ENCODE peak calls at places on chromosome 13, in eight cellular contexts. H, J, U, Y, N, R, L and X are unnamed samples.
A peak's percentile ranks its signal among the peaks of the same experiment; 100 is the strongest.

GRCh38 chr13:55563267-55563666 is 1577.5 kb upstream of the PRR20A start:
- DNase-seq in Y (no peak), U (no peak), N (no peak), R (no peak), L (no peak), H (no peak), J (no peak), X (no peak)

GRCh38 chr13:113930711-113931637 is 42.9 kb downstream of the C13orf46 start:
- DNase-seq in L (no peak), N (peak; percentile 30), U (no peak), R (peak; percentile 14), H (peak; percentile 60), Y (no peak), J (no peak), X (peak; percentile 77)

GRCh38 chr13:30739646-30740642 is 4.6 kb downstream of the ALOX5AP start:
- DNase-seq in L (no peak), R (no peak), Y (peak; percentile 99), H (no peak), N (no peak), U (peak; percentile 17), J (no peak), X (peak; percentile 49)

GRCh38 chr13:39023316-39023715 is 14.6 kb downstream of the PROSER1 start:
- DNase-seq in L (no peak), N (no peak), Y (no peak), R (no peak), U (no peak), J (peak; percentile 6), H (no peak), X (no peak)

GRCh38 chr13:42548731-42549554 is 25.0 kb upstream of the TNFSF11 start:
- DNase-seq in N (no peak), H (peak; percentile 66), J (no peak), L (no peak), R (no peak), Y (peak; percentile 25), U (no peak), X (no peak)

GRCh38 chr13:23678768-23679167 is 108.6 kb downstream of the TNFRSF19 start:
- DNase-seq in N (no peak), L (peak; percentile 20), R (no peak), Y (peak; percentile 15), U (no peak), J (no peak), H (no peak), X (no peak)

GRCh38 chr13:47886314-47886713 is 114.8 kb downstream of the SUCLA2 start:
- DNase-seq in Y (no peak), L (no peak), U (peak; percentile 25), J (no peak), N (no peak), R (no peak), H (no peak), X (no peak)

GRCh38 chr13:40563350-40564125 is 102.9 kb downstream of the FOXO1 start:
- DNase-seq in L (peak; percentile 97), R (no peak), Y (no peak), N (no peak), J (no peak), U (no peak), H (no peak), X (no peak)

GRCh38 chr13:39451301-39451700 is 151.7 kb downstream of the LHFPL6 start:
- DNase-seq in R (no peak), U (no peak), N (no peak), H (no peak), J (no peak), Y (peak; percentile 43), L (no peak), X (no peak)

GRCh38 chr13:22487932-22488331 is 692.8 kb upstream of the SGCG start:
- DNase-seq in R (no peak), H (no peak), L (no peak), Y (no peak), N (no peak), U (no peak), J (no peak), X (no peak)

GRCh38 chr13:70483599-70484276 is 375.5 kb upstream of the KLHL1 start:
- DNase-seq in N (no peak), H (no peak), R (no peak), U (no peak), Y (no peak), L (no peak), J (no peak), X (no peak)

GRCh38 chr13:30257433-30258099 is 49.8 kb downstream of the KATNAL1 start:
- DNase-seq in Y (peak; percentile 47), J (no peak), N (no peak), L (no peak), R (no peak), U (no peak), H (no peak), X (no peak)

GRCh38 chr13:109945206-109945960 is 159.0 kb upstream of the IRS2 start:
- DNase-seq in L (no peak), R (no peak), U (no peak), Y (peak; percentile 66), N (no peak), H (no peak), J (peak; percentile 91), X (no peak)

GRCh38 chr13:97224544-97225324 is 2.6 kb downstream of the MBNL2 start:
- DNase-seq in J (no peak), U (no peak), H (peak; percentile 77), Y (peak; percentile 51), L (peak; percentile 66), R (no peak), N (peak; percentile 62), X (no peak)
- H3K4me3 ChIP-seq in J (peak overlapping the region; percentile 76), U (peak overlapping the region; percentile 65), H (peak overlapping the region; percentile 78), Y (peak overlapping the region; percentile 98), L (peak overlapping the region; percentile 78), R (peak overlapping the region; percentile 56), N (peak overlapping the region; percentile 85), X (peak overlapping the region; percentile 76)

GRCh38 chr13:33032037-33032625 is 15.9 kb downstream of the KL start:
- DNase-seq in N (no peak), L (no peak), Y (no peak), U (no peak), R (peak; percentile 39), J (peak; percentile 46), H (no peak), X (no peak)
- TF ChIP-seq CTCF in N (no peak), L (no peak), Y (no peak), U (no peak), R (no peak), J (no peak), H (no peak), X (no peak)

DNA sequence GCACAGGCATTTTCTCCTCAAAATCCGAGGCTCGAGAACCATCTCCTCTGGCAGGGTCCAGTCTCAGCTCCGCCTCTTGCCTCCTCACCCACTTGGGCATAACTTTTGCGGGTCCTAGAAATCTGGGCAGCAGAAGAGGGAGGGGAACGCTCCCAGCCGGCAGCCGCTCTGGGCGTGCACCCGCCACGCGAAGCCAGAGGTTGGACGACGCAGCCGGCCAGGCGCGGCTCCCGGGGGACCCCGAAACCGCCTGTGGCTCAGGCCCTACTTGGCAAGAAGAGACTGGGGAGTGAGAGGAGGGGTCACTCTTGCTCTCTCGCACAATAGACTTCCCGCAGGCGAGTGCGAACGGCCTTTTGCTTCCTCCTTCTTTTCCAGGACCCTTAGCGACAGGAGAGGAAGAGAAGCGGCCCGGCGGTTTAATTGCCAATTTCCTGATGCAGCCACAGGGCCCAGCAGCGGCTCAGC is 6.0 kb upstream of the SOX1 start:
- DNase-seq in N (no peak), Y (no peak), L (no peak), U (no peak), R (no peak), J (no peak), H (no peak), X (no peak)
- H3K27me3 ChIP-seq in N (peaks cover 100% of the 10 kb centered on the region), Y (peaks cover 51% of the 10 kb centered on the region), L (peaks cover 59% of the 10 kb centered on the region), U (peaks cover 3% of the 10 kb centered on the region), R (peaks cover 100% of the 10 kb centered on the region), J (peaks cover 48% of the 10 kb centered on the region), H (no peaks in the 10 kb centered on the region), X (peaks cover 51% of the 10 kb centered on the region)

GRCh38 chr13:31859546-31859945 is 120.2 kb downstream of the RXFP2 start:
- DNase-seq in J (no peak), N (no peak), L (no peak), Y (peak; percentile 8), R (no peak), U (no peak), H (no peak), X (no peak)
- H3K4me3 ChIP-seq in J (no peak overlapping the region), N (no peak overlapping the region), L (no peak overlapping the region), Y (no peak overlapping the region), R (no peak overlapping the region), U (no peak overlapping the region), H (peak overlapping the region; percentile 43), X (no peak overlapping the region)

GRCh38 chr13:93967286-93967685 is 512.2 kb downstream of the DCT start:
- DNase-seq in L (no peak), J (no peak), N (no peak), H (no peak), Y (no peak), R (no peak), U (no peak), X (no peak)
- TF ChIP-seq CTCF in L (no peak), J (no peak), N (no peak), H (no peak), Y (no peak), R (no peak), U (no peak), X (no peak)